ENCODE peak calls at places on chromosomes 1 and 21, in ten cellular contexts. Q, T, I, U, R, N, Z, D, Y and G are unnamed samples.

GRCh38 chr1:55827350-55827749 is 612.2 kb upstream of the USP24 start:
- DNase-seq in Q (peak; percentile 69), T (peak; percentile 94), I (peak; percentile 95), U (no peak), R (no peak), N (no peak), Z (no peak), D (no peak), Y (peak; percentile 66), G (peak; percentile 46)

GRCh38 chr1:92944901-92945747 is 16.1 kb downstream of the DIPK1A start:
- DNase-seq in Q (no peak), T (no peak), I (no peak), U (no peak), R (no peak), N (no peak), Z (no peak), D (peak; percentile 36), Y (no peak), G (no peak)

GRCh38 chr1:204093421-204093717 is 20.5 kb downstream of the SOX13 start:
- DNase-seq in Q (no peak), T (no peak), I (no peak), U (no peak), R (no peak), N (no peak), Z (no peak), D (no peak), Y (no peak), G (no peak)

GRCh38 chr1:44778705-44779576 is 3.6 kb downstream of the RPS8 start:
- DNase-seq in Q (no peak), T (no peak), I (no peak), U (no peak), R (no peak), N (no peak), Z (no peak), D (no peak), Y (no peak), G (no peak)

GRCh38 chr21:42113926-42114409 is 42.9 kb downstream of the UMODL1 start:
- DNase-seq in Q (no peak), T (no peak), I (peak; percentile 57), U (no peak), R (no peak), N (no peak), Z (peak; percentile 89), D (no peak), Y (peak; percentile 53), G (peak; percentile 82)

GRCh38 chr21:42646836-42647235 is 6.6 kb upstream of the PDE9A start:
- DNase-seq in Q (no peak), T (no peak), I (no peak), U (no peak), R (no peak), N (no peak), Z (no peak), D (no peak), Y (no peak), G (no peak)

GRCh38 chr1:32939655-32940371 is 24.8 kb downstream of the RNF19B start:
- DNase-seq in Q (peak; percentile 66), T (peak; percentile 75), I (peak; percentile 66), U (no peak), R (no peak), N (no peak), Z (peak; percentile 70), D (no peak), Y (peak; percentile 94), G (peak; percentile 79)

GRCh38 chr1:156376146-156376545 is 7.1 kb downstream of the RHBG start:
- DNase-seq in Q (no peak), T (no peak), I (peak; percentile 55), U (no peak), R (no peak), N (no peak), Z (peak; percentile 77), D (no peak), Y (no peak), G (no peak)

GRCh38 chr1:218735436-218735835 is 390.3 kb downstream of the TGFB2 start:
- DNase-seq in Q (peak; percentile 55), T (peak; percentile 47), I (peak; percentile 62), U (no peak), R (no peak), N (no peak), Z (no peak), D (no peak), Y (no peak), G (peak; percentile 38)

GRCh38 chr1:183370399-183371058 is 47.7 kb downstream of the NMNAT2 start:
- DNase-seq in Q (no peak), T (no peak), I (no peak), U (no peak), R (no peak), N (no peak), Z (no peak), D (no peak), Y (no peak), G (peak; percentile 16)